ENCODE peak calls at places on chromosomes 2 and 18, in four cellular contexts. E is colonic mucosa, T is tibial nerve, L is heart left ventricle. M is an unnamed sample. For H3K4me1, the result is how much of the 10 kb centered on the place peaks cover.

GRCh38 chr2:231297108-231297908 is 98.2 kb upstream of the B3GNT7 start:
- DNase-seq in E (peak), T (peak), L (peak), M (no peak)

GRCh38 chr18:36124841-36125240 is 4.3 kb downstream of the SLC39A6 start:
- DNase-seq in E (no peak), T (no peak), L (no peak), M (no peak)

GRCh38 chr2:127464470-127465257 is 46.4 kb downstream of the PROC start:
- DNase-seq in E (no peak), T (no peak), L (no peak), M (no peak)

GRCh38 chr18:76442413-76443171 is 52.5 kb downstream of the ZNF516 start:
- DNase-seq in E (no peak), T (no peak), L (peak), M (no peak)

GRCh38 chr2:132715554-132715953 is 45.5 kb upstream of the LYPD1 start:
- DNase-seq in E (no peak), T (no peak), L (no peak), M (no peak)

GRCh38 chr2:153668923-153669322 is 190.4 kb upstream of the RPRM start:
- DNase-seq in E (no peak), T (no peak), L (no peak), M (no peak)

GRCh38 chr2:8412586-8412985 is 269.3 kb upstream of the ID2 start:
- DNase-seq in E (no peak), T (peak), L (no peak), M (peak)

GRCh38 chr2:49973917-49974368 is 819.6 kb upstream of the FSHR start:
- DNase-seq in E (peak), T (peak), L (peak), M (no peak)

GRCh38 chr2:23595601-23596251 is 210.7 kb downstream of the KLHL29 start:
- DNase-seq in E (no peak), T (no peak), L (no peak), M (no peak)

DNA sequence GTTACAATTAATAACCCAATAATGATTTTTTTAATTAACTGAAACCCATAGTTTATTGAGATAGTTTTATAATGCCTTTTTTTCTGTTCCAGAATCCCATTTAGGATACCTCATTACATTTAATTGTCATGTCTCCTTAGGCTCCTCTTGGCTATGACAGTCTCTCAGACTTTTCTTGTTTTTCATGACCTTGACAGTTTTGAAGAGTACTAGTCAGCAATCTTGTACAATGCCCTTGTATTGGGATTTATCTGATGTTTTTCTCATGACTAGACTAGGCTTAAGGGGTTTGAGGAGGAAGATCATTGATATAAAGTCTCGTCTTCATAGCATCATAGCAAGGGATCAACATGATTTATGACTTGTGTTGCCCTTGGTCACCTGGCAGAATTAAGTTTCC is 72.4 kb downstream of the PPP1R1C start:
- DNase-seq in E (no peak), T (no peak), L (no peak), M (no peak)
- H3K4me1 ChIP-seq in E (under half), T (under half), L (under half), M (under half)

GRCh38 chr2:102304268-102304667 is 7.1 kb upstream of the IL1RL1 start:
- DNase-seq in E (no peak), T (no peak), L (no peak), M (no peak)

GRCh38 chr2:102302458-102302857 is 8.9 kb upstream of the IL1RL1 start:
- DNase-seq in E (no peak), T (no peak), L (no peak), M (no peak)

GRCh38 chr2:102304711-102305591 is 6.4 kb upstream of the IL1RL1 start:
- DNase-seq in E (no peak), T (no peak), L (no peak), M (no peak)

GRCh38 chr2:102303589-102303988 is 7.8 kb upstream of the IL1RL1 start:
- DNase-seq in E (no peak), T (no peak), L (no peak), M (no peak)

GRCh38 chr2:102306125-102306524 is 5.2 kb upstream of the IL1RL1 start:
- DNase-seq in E (no peak), T (no peak), L (no peak), M (no peak)
- H3K27ac ChIP-seq in E (no peak), T (no peak), L (no peak), M (no peak)

DNA sequence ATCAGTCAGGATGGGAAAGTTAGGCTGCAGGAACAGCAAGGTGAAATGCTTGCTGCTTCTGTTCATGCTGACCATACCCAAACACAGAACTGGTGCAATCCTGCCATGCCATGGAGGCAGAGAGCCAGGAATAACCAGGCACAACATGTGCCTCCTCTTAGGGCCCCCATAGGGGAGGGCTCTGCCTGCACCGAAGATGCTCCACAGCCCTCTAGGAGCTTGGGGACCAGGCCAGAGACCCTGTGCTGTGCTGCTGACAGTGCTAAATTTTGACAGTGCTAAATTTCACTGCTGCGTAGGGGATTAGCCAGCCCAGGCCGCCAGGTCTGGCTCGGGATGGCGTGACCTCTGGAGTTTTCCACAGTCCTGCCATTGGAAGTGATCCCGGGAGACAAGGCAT is 173.3 kb downstream of the SH3RF3 start:
- DNase-seq in E (no peak), T (no peak), L (no peak), M (no peak)
- TF ChIP-seq CTCF in E (no peak), T (no peak), L (no peak), M (no peak)

GRCh38 chr2:101556033-101556459 is 81.1 kb upstream of the RFX8 start:
- DNase-seq in E (no peak), T (no peak), L (no peak), M (no peak)
- H3K4me1 ChIP-seq in E (under half), T (under half), L (under half), M (under half)

GRCh38 chr2:60530228-60530627 is 23.2 kb downstream of the BCL11A start:
- DNase-seq in E (peak), T (no peak), L (no peak), M (no peak)
- H3K27ac ChIP-seq in E (peak), T (no peak), L (no peak), M (no peak)

GRCh38 chr18:52422985-52423601 is 83.1 kb downstream of the DCC start:
- DNase-seq in E (no peak), T (no peak), L (no peak), M (no peak)
- TF ChIP-seq CTCF in E (no peak), T (no peak), L (no peak), M (no peak)

DNA sequence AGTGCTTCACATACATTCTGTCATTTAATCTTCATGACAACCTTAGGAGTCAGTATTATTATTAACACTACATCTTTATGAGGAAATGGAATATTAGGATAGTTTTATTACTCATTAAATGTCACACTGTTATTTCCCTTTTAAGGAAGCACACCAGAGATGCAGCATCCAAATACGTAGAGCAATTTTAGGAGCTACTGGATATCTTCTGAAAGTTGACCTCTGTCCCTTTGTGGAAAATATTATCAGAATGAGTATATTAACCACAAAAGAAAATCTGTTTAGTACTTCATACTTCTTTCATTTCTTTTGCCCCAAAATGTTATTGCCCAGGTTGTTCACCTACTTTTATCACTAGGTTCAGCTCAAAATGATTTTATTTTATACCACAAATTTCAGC is 72.9 kb upstream of the APCDD1 start:
- DNase-seq in E (no peak), T (no peak), L (no peak), M (no peak)
- H3K4me1 ChIP-seq in E (under half), T (under half), L (under half), M (under half)

M was measured in tibial artery.